ENCODE peak calls at places on chromosomes 5 and 9, in four cellular contexts. M, L, O and S are unnamed samples.

GRCh38 chr5:45454114-45454513 is 242.1 kb downstream of the HCN1 start:
- DNase-seq in L (peak; percentile 3), M (peak; percentile 72), O (peak; percentile 43), S (peak; percentile 34)

GRCh38 chr5:13625616-13626198 is 318.8 kb downstream of the DNAH5 start:
- DNase-seq in M (no peak), O (peak; percentile 50), L (no peak), S (no peak)

GRCh38 chr5:18968966-18969365 is 1019.0 kb downstream of the CDH18 start:
- DNase-seq in O (no peak), L (no peak), M (peak; percentile 55), S (no peak)

GRCh38 chr9:15246243-15246642 is 60.8 kb downstream of the TTC39B start:
- DNase-seq in L (no peak), O (no peak), M (no peak), S (no peak)

GRCh38 chr5:135921388-135921787 is 25.7 kb upstream of the IL9 start:
- DNase-seq in M (peak; percentile 72), O (no peak), L (no peak), S (no peak)

GRCh38 chr5:79878131-79878630 is 112.9 kb downstream of the MTX3 start:
- DNase-seq in L (no peak), M (no peak), O (no peak), S (no peak)

GRCh38 chr5:174892742-174893141 is 168.4 kb downstream of the MSX2 start:
- DNase-seq in L (no peak), M (no peak), O (no peak), S (no peak)

GRCh38 chr9:712643-713042 is 128.9 kb upstream of the DMRT1 start:
- DNase-seq in M (no peak), O (no peak), L (no peak), S (no peak)

GRCh38 chr9:137077758-137078693 is 709 bp downstream of the UAP1L1 start:
- DNase-seq in M (no peak), O (no peak), L (peak; percentile 66), S (no peak)

GRCh38 chr5:95725071-95725820 is 5.9 kb upstream of the RHOBTB3 start:
- DNase-seq in L (no peak), O (peak; percentile 52), M (no peak), S (peak; percentile 82)